ENCODE peak calls at places on chromosomes 6 and 20, in eight cellular contexts. F is fibroblast of lung, D is fibroblast of villous mesenchyme, X is cardiac fibroblast, U is upper lobe of left lung, W is ascending aorta, B is cardiac muscle cell, G is astrocyte of the spinal cord. Z is an unnamed sample.

GRCh38 chr20:8431538-8432434 is 299.7 kb downstream of the PLCB1 start:
- DNase-seq in B (peak; percentile 4), U (no peak), W (no peak), D (peak; percentile 46), F (no peak), G (no peak), X (peak; percentile 80), Z (no peak)

GRCh38 chr6:21102201-21102600 is 491.4 kb upstream of the SOX4 start:
- DNase-seq in B (no peak), W (no peak), D (no peak), F (no peak), X (no peak), U (no peak), G (no peak), Z (no peak)

GRCh38 chr6:21593927-21594421 is 423 bp downstream of the SOX4 start:
- DNase-seq in D (peak; percentile 70), B (peak; percentile 68), U (no peak), F (peak; percentile 74), W (no peak), X (peak; percentile 72), G (peak; percentile 77), Z (no peak)

GRCh38 chr20:2336471-2336870 is 40.7 kb downstream of the TGM3 start:
- DNase-seq in G (no peak), U (no peak), W (no peak), B (no peak), X (no peak), D (no peak), F (no peak), Z (no peak)

GRCh38 chr6:122649701-122650100 is 39.5 kb downstream of the PKIB start:
- DNase-seq in F (peak; percentile 78), U (no peak), G (peak; percentile 47), W (no peak), D (no peak), B (no peak), X (no peak), Z (no peak)

GRCh38 chr20:46559685-46560440 is 9.4 kb upstream of the OCSTAMP start:
- DNase-seq in D (no peak), G (no peak), W (no peak), X (no peak), U (no peak), B (no peak), F (no peak), Z (no peak)

GRCh38 chr6:71028236-71028876 is 71.5 kb upstream of the B3GAT2 start:
- DNase-seq in G (no peak), W (no peak), D (no peak), U (peak; percentile 5), X (no peak), B (no peak), F (no peak), Z (no peak)

GRCh38 chr6:39707962-39708683 is 17.1 kb downstream of the KIF6 start:
- DNase-seq in G (no peak), X (no peak), W (no peak), B (no peak), D (no peak), U (no peak), F (peak; percentile 30), Z (no peak)

GRCh38 chr6:56649053-56649769 is 6.5 kb upstream of the DST start:
- DNase-seq in U (no peak), F (peak; percentile 26), D (peak; percentile 85), W (no peak), X (peak; percentile 53), B (peak; percentile 38), G (no peak), Z (peak; percentile 36)

GRCh38 chr6:163405412-163406309 is 8.9 kb upstream of the QKI start:
- DNase-seq in W (peak; percentile 44), X (peak; percentile 39), G (no peak), D (peak; percentile 42), B (peak; percentile 67), U (peak; percentile 80), F (peak; percentile 30), Z (peak; percentile 58)

GRCh38 chr6:19399406-19399805 is 437.8 kb upstream of the ID4 start:
- DNase-seq in G (peak; percentile 83), X (peak; percentile 56), F (peak; percentile 74), B (no peak), U (no peak), W (no peak), D (peak; percentile 71), Z (no peak)

GRCh38 chr6:14799928-14800327 is 445.9 kb upstream of the JARID2 start:
- DNase-seq in F (peak; percentile 71), B (peak; percentile 67), U (no peak), G (peak; percentile 78), X (peak; percentile 94), W (peak; percentile 17), D (peak; percentile 95), Z (peak; percentile 8)

GRCh38 chr6:159301277-159301676 is 132.1 kb downstream of the FNDC1 start:
- DNase-seq in X (no peak), W (no peak), G (no peak), F (no peak), B (no peak), D (no peak), U (no peak), Z (no peak)

GRCh38 chr20:24389686-24390085 is 79.7 kb upstream of the SYNDIG1 start:
- DNase-seq in B (no peak), X (no peak), F (no peak), W (no peak), U (no peak), G (no peak), D (no peak), Z (no peak)

GRCh38 chr6:68777956-68778355 is 142.9 kb downstream of the ADGRB3 start:
- DNase-seq in W (no peak), B (peak; percentile 12), F (peak; percentile 54), G (peak; percentile 44), D (no peak), U (no peak), X (peak; percentile 69), Z (no peak)

GRCh38 chr20:37657924-37658800 is 35.7 kb upstream of the CTNNBL1 start:
- DNase-seq in B (no peak), F (no peak), X (no peak), D (no peak), W (no peak), G (no peak), U (no peak), Z (no peak)

GRCh38 chr6:73929421-73929820 is 233.4 kb downstream of the CD109 start:
- DNase-seq in F (no peak), G (no peak), B (no peak), X (no peak), D (no peak), U (no peak), W (no peak), Z (no peak)

GRCh38 chr6:53302678-53303360 is 45.9 kb downstream of the ELOVL5 start:
- DNase-seq in U (no peak), X (peak; percentile 93), D (peak; percentile 81), G (peak; percentile 88), W (no peak), F (peak; percentile 97), B (peak; percentile 30), Z (peak; percentile 95)

GRCh38 chr20:60729119-60729900 is 522.8 kb upstream of the CDH4 start:
- DNase-seq in U (no peak), W (no peak), F (no peak), B (no peak), G (no peak), X (no peak), D (no peak), Z (no peak)

GRCh38 chr20:60725311-60725906 is 526.7 kb upstream of the CDH4 start:
- DNase-seq in B (no peak), W (no peak), X (no peak), D (no peak), F (no peak), G (no peak), U (no peak), Z (no peak)

GRCh38 chr20:60728705-60729104 is 523.4 kb upstream of the CDH4 start:
- DNase-seq in B (no peak), W (no peak), G (no peak), F (no peak), U (no peak), X (no peak), D (no peak), Z (no peak)

DNA sequence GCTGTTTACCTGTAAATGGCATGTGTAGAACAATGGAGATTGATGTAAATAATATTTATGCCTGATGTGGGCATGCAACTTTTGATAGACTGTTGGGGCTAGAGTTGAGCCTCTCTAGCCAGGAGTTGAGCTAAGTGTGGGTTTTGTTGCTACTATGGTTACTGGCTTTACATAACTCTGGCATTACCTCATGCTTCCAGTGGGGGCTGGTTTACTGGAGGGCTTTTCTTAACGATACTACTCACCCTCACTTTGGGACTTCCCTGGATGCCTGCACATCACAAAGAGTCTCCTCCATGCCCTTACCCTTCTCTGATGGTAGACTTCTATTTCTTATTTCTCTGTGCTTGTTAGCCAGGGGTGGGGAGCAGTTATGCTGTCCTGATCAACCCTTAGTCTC is 524.6 kb upstream of the CDH4 start:
- DNase-seq in U (no peak), W (no peak), G (no peak), F (peak; percentile 2), D (no peak), B (no peak), X (no peak), Z (no peak)
- H3K4me3 ChIP-seq in U (no peak overlapping the region), W (no peak overlapping the region), G (no peak overlapping the region), F (no peak overlapping the region), D (no peak overlapping the region), B (no peak overlapping the region), X (no peak overlapping the region), Z (no peak overlapping the region)

GRCh38 chr6:146542881-146543210 is 787 bp upstream of the RAB32 start:
- DNase-seq in W (no peak), B (no peak), X (no peak), F (no peak), G (no peak), U (no peak), D (no peak), Z (no peak)
- H3K4me3 ChIP-seq in W (peak overlapping the region; percentile 91), B (peak overlapping the region; percentile 43), X (peak overlapping the region; percentile 50), F (peak overlapping the region; percentile 44), G (peak overlapping the region; percentile 46), U (peak overlapping the region; percentile 92), D (peak overlapping the region; percentile 56), Z (peak overlapping the region; percentile 35)

GRCh38 chr20:5230544-5230943 is 86.2 kb downstream of the PROKR2 start:
- DNase-seq in W (no peak), U (no peak), X (no peak), F (no peak), G (no peak), B (no peak), D (no peak), Z (no peak)
- H3K4me3 ChIP-seq in W (no peak overlapping the region), U (no peak overlapping the region), X (no peak overlapping the region), F (no peak overlapping the region), G (no peak overlapping the region), B (no peak overlapping the region), D (no peak overlapping the region), Z (no peak overlapping the region)

DNA sequence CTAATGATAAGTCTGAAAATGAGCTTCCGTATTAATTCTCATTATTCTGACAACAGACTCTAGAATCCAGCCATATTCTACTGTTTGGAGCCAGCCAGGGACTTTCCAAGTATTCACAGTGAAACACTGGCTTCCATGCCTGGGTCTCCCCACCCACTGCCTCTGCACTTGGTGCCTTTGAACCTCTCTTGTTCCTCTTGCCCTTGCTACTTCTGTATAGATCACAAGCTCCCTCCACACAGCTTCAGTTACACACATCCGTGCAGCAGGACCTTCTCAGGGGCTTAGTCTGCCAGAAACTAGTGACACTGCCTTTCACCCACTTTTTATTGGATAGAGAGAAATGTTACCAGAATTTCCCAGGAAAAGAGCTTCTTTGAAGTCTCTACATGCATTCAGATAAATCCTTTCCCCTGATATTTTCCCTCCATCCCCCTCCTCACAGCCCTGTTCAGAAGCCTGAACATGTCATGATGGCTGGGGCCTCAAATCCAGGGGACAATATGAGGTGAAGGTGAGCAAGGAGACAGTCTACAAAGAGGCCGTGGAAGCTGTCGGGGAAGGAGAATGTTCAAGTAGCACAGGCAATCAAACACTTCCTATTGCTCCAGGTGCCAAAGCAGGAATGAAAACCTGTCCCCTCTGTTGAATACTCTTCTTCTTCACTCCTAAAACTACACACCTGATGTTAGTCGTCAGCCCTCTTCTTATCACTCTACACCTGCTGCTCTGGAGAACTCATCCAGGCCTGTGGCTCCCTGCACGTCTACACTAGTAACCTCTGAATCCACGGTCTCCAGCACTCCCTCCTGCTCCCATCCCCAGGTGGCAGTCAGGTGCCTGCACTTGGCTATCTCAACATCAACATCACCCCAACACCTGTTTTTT is 20.1 kb upstream of the HLA-DOA start:
- DNase-seq in W (no peak), D (peak; percentile 20), F (no peak), B (peak; percentile 52), G (no peak), X (peak; percentile 5), U (no peak), Z (no peak)
- H3K4me3 ChIP-seq in W (no peak overlapping the region), D (no peak overlapping the region), F (no peak overlapping the region), B (no peak overlapping the region), G (no peak overlapping the region), X (no peak overlapping the region), U (no peak overlapping the region), Z (no peak overlapping the region)

Z was measured in endothelial cell of umbilical vein.